ENCODE peak calls at places on chromosomes 12 and 14, in ten cellular contexts. One of them, this sample, is unnamed.

GRCh38 chr14:69818760-69819191 is 21.7 kb upstream of the SLC10A1 start:
- DNase-seq in DMS79: no peak
- DNase-seq in frontal cortex: peak
- DNase-seq in fibroblast of pulmonary artery: peak
- DNase-seq in effector CD8-positive, alpha-beta T cell: peak
- DNase-seq in KBM-7: peak
- DNase-seq in hepatocyte: peak
- DNase-seq in HTR-8/SVneo: peak
- DNase-seq in A549: peak
- DNase-seq in left ventricle myocardium superior: peak
- DNase-seq in this sample: peak

GRCh38 chr12:51855586-51856428 is 7.3 kb upstream of the FIGNL2 start:
- DNase-seq in effector CD8-positive, alpha-beta T cell: no peak
- DNase-seq in frontal cortex: no peak
- DNase-seq in KBM-7: no peak
- DNase-seq in fibroblast of pulmonary artery: peak
- DNase-seq in left ventricle myocardium superior: peak
- DNase-seq in DMS79: no peak
- DNase-seq in hepatocyte: peak
- DNase-seq in A549: no peak
- DNase-seq in HTR-8/SVneo: no peak
- DNase-seq in this sample: no peak

GRCh38 chr12:88206636-88207035 is 64.5 kb downstream of the TMTC3 start:
- DNase-seq in KBM-7: peak
- DNase-seq in left ventricle myocardium superior: no peak
- DNase-seq in DMS79: no peak
- DNase-seq in frontal cortex: no peak
- DNase-seq in hepatocyte: peak
- DNase-seq in effector CD8-positive, alpha-beta T cell: no peak
- DNase-seq in HTR-8/SVneo: no peak
- DNase-seq in A549: no peak
- DNase-seq in fibroblast of pulmonary artery: peak
- DNase-seq in this sample: no peak

GRCh38 chr12:70365648-70366518 is at the start of gene KCNMB4:
- DNase-seq in frontal cortex: peak
- DNase-seq in effector CD8-positive, alpha-beta T cell: peak
- DNase-seq in A549: peak
- DNase-seq in left ventricle myocardium superior: peak
- DNase-seq in fibroblast of pulmonary artery: peak
- DNase-seq in HTR-8/SVneo: peak
- DNase-seq in hepatocyte: peak
- DNase-seq in DMS79: no peak
- DNase-seq in KBM-7: peak
- DNase-seq in this sample: peak

GRCh38 chr12:51322452-51322851 is 1.5 kb downstream of the BIN2 start:
- DNase-seq in fibroblast of pulmonary artery: no peak
- DNase-seq in effector CD8-positive, alpha-beta T cell: no peak
- DNase-seq in DMS79: no peak
- DNase-seq in KBM-7: no peak
- DNase-seq in HTR-8/SVneo: no peak
- DNase-seq in A549: no peak
- DNase-seq in left ventricle myocardium superior: no peak
- DNase-seq in frontal cortex: no peak
- DNase-seq in hepatocyte: no peak
- DNase-seq in this sample: no peak

GRCh38 chr12:127149226-127149964 is 1117.6 kb upstream of the TMEM132C start:
- DNase-seq in frontal cortex: no peak
- DNase-seq in DMS79: no peak
- DNase-seq in KBM-7: no peak
- DNase-seq in fibroblast of pulmonary artery: no peak
- DNase-seq in A549: no peak
- DNase-seq in hepatocyte: no peak
- DNase-seq in effector CD8-positive, alpha-beta T cell: no peak
- DNase-seq in HTR-8/SVneo: no peak
- DNase-seq in left ventricle myocardium superior: no peak
- DNase-seq in this sample: no peak

GRCh38 chr12:16285586-16285985 is 8.1 kb upstream of the SLC15A5 start:
- DNase-seq in left ventricle myocardium superior: no peak
- DNase-seq in A549: no peak
- DNase-seq in hepatocyte: no peak
- DNase-seq in effector CD8-positive, alpha-beta T cell: no peak
- DNase-seq in fibroblast of pulmonary artery: peak
- DNase-seq in DMS79: no peak
- DNase-seq in frontal cortex: no peak
- DNase-seq in KBM-7: no peak
- DNase-seq in HTR-8/SVneo: no peak
- DNase-seq in this sample: no peak

GRCh38 chr12:93441111-93441616 is 583 bp downstream of the UBE2N start:
- DNase-seq in effector CD8-positive, alpha-beta T cell: peak
- DNase-seq in fibroblast of pulmonary artery: no peak
- DNase-seq in left ventricle myocardium superior: peak
- DNase-seq in hepatocyte: peak
- DNase-seq in DMS79: no peak
- DNase-seq in HTR-8/SVneo: no peak
- DNase-seq in frontal cortex: peak
- DNase-seq in KBM-7: peak
- DNase-seq in A549: peak
- DNase-seq in this sample: peak

GRCh38 chr12:127588224-127588623 is 678.7 kb upstream of the TMEM132C start:
- DNase-seq in DMS79: no peak
- DNase-seq in effector CD8-positive, alpha-beta T cell: no peak
- DNase-seq in frontal cortex: no peak
- DNase-seq in left ventricle myocardium superior: no peak
- DNase-seq in fibroblast of pulmonary artery: peak
- DNase-seq in HTR-8/SVneo: no peak
- DNase-seq in KBM-7: no peak
- DNase-seq in A549: no peak
- DNase-seq in hepatocyte: no peak
- DNase-seq in this sample: no peak

GRCh38 chr12:115693970-115694369 is 583.5 kb downstream of the MED13L start:
- DNase-seq in effector CD8-positive, alpha-beta T cell: no peak
- DNase-seq in HTR-8/SVneo: no peak
- DNase-seq in hepatocyte: no peak
- DNase-seq in A549: no peak
- DNase-seq in KBM-7: no peak
- DNase-seq in DMS79: no peak
- DNase-seq in fibroblast of pulmonary artery: no peak
- DNase-seq in frontal cortex: no peak
- DNase-seq in left ventricle myocardium superior: no peak
- DNase-seq in this sample: no peak

GRCh38 chr12:67651380-67651695 is 2.8 kb downstream of the DYRK2 start:
- DNase-seq in DMS79: no peak
- DNase-seq in frontal cortex: peak
- DNase-seq in hepatocyte: peak
- DNase-seq in A549: peak
- DNase-seq in fibroblast of pulmonary artery: peak
- DNase-seq in effector CD8-positive, alpha-beta T cell: no peak
- DNase-seq in HTR-8/SVneo: no peak
- DNase-seq in KBM-7: peak
- DNase-seq in left ventricle myocardium superior: no peak
- DNase-seq in this sample: no peak

GRCh38 chr12:56190695-56191155 is 1.4 kb upstream of the SMARCC2 start:
- DNase-seq in effector CD8-positive, alpha-beta T cell: no peak
- DNase-seq in DMS79: no peak
- DNase-seq in fibroblast of pulmonary artery: no peak
- DNase-seq in left ventricle myocardium superior: no peak
- DNase-seq in HTR-8/SVneo: no peak
- DNase-seq in A549: peak
- DNase-seq in hepatocyte: no peak
- DNase-seq in frontal cortex: no peak
- DNase-seq in KBM-7: peak
- DNase-seq in this sample: no peak

GRCh38 chr12:57521475-57522018 is 1.1 kb upstream of the MBD6 start:
- DNase-seq in effector CD8-positive, alpha-beta T cell: no peak
- DNase-seq in KBM-7: peak
- DNase-seq in fibroblast of pulmonary artery: no peak
- DNase-seq in DMS79: no peak
- DNase-seq in A549: peak
- DNase-seq in frontal cortex: no peak
- DNase-seq in HTR-8/SVneo: no peak
- DNase-seq in left ventricle myocardium superior: peak
- DNase-seq in hepatocyte: peak
- DNase-seq in this sample: no peak

GRCh38 chr12:124508323-124509096 is 58.9 kb downstream of the NCOR2 start:
- DNase-seq in fibroblast of pulmonary artery: no peak
- DNase-seq in frontal cortex: no peak
- DNase-seq in KBM-7: peak
- DNase-seq in A549: no peak
- DNase-seq in effector CD8-positive, alpha-beta T cell: no peak
- DNase-seq in left ventricle myocardium superior: no peak
- DNase-seq in DMS79: no peak
- DNase-seq in hepatocyte: no peak
- DNase-seq in HTR-8/SVneo: peak
- DNase-seq in this sample: no peak

This sample was measured in mesothelial cell of epicardium.